ENCODE peak calls at places on chromosome 14, in five cellular contexts. One of them, this sample, is unnamed. For H3K36me3, the result is how much of the 10 kb centered on the place peaks cover.

GRCh38 chr14:95218472-95219193 is 61.3 kb upstream of the DICER1 start:
- DNase-seq in transverse colon: no peak
- DNase-seq in fibroblast of lung: no peak
- DNase-seq in Peyer's patch: no peak
- DNase-seq in lung: no peak
- DNase-seq in this sample: no peak

GRCh38 chr14:76514599-76514998 is 138.7 kb downstream of the ESRRB start:
- DNase-seq in transverse colon: no peak
- DNase-seq in fibroblast of lung: peak
- DNase-seq in Peyer's patch: no peak
- DNase-seq in lung: no peak
- DNase-seq in this sample: no peak

GRCh38 chr14:77086017-77086727 is 11.9 kb upstream of the CIPC start:
- DNase-seq in transverse colon: no peak
- DNase-seq in fibroblast of lung: peak
- DNase-seq in Peyer's patch: no peak
- DNase-seq in lung: no peak
- DNase-seq in this sample: no peak

GRCh38 chr14:78131201-78131600 is 39.0 kb upstream of the NRXN3 start:
- DNase-seq in transverse colon: no peak
- DNase-seq in fibroblast of lung: no peak
- DNase-seq in Peyer's patch: no peak
- DNase-seq in lung: no peak
- DNase-seq in this sample: no peak

GRCh38 chr14:51738754-51739153 is 87.0 kb downstream of the FRMD6 start:
- DNase-seq in transverse colon: no peak
- DNase-seq in fibroblast of lung: no peak
- DNase-seq in Peyer's patch: no peak
- DNase-seq in lung: no peak
- DNase-seq in this sample: no peak

GRCh38 chr14:51014086-51014485 is 69.8 kb upstream of the PYGL start:
- DNase-seq in transverse colon: no peak
- DNase-seq in fibroblast of lung: peak
- DNase-seq in Peyer's patch: no peak
- DNase-seq in lung: no peak
- DNase-seq in this sample: no peak

GRCh38 chr14:88352299-88353097 is 29.4 kb upstream of the KCNK10 start:
- DNase-seq in transverse colon: no peak
- DNase-seq in fibroblast of lung: peak
- DNase-seq in Peyer's patch: no peak
- DNase-seq in lung: no peak
- DNase-seq in this sample: no peak

GRCh38 chr14:70032447-70032846 is 153.2 kb downstream of the SMOC1 start:
- DNase-seq in transverse colon: no peak
- DNase-seq in fibroblast of lung: peak
- DNase-seq in Peyer's patch: no peak
- DNase-seq in lung: no peak
- DNase-seq in this sample: no peak

GRCh38 chr14:64513271-64513670 is 8.7 kb downstream of the ZBTB1 start:
- DNase-seq in transverse colon: no peak
- DNase-seq in fibroblast of lung: no peak
- DNase-seq in Peyer's patch: no peak
- DNase-seq in lung: no peak
- DNase-seq in this sample: no peak

GRCh38 chr14:50109342-50109741 is 7.0 kb downstream of the VCPKMT start:
- DNase-seq in transverse colon: no peak
- DNase-seq in fibroblast of lung: peak
- DNase-seq in Peyer's patch: no peak
- DNase-seq in lung: no peak
- DNase-seq in this sample: no peak

GRCh38 chr14:62081012-62081612 is 318.9 kb downstream of the SNAPC1 start:
- DNase-seq in transverse colon: peak
- DNase-seq in fibroblast of lung: no peak
- DNase-seq in Peyer's patch: peak
- DNase-seq in lung: no peak
- DNase-seq in this sample: no peak

GRCh38 chr14:84112589-84112988 is 1417.4 kb upstream of the FLRT2 start:
- DNase-seq in transverse colon: no peak
- DNase-seq in fibroblast of lung: no peak
- DNase-seq in Peyer's patch: no peak
- DNase-seq in lung: no peak
- DNase-seq in this sample: no peak

GRCh38 chr14:58693048-58693447 is 55.3 kb downstream of the DACT1 start:
- DNase-seq in transverse colon: no peak
- DNase-seq in fibroblast of lung: no peak
- DNase-seq in Peyer's patch: no peak
- DNase-seq in lung: no peak
- DNase-seq in this sample: no peak

GRCh38 chr14:50335989-50336391 is 23.9 kb downstream of the DMAC2L start:
- DNase-seq in transverse colon: no peak
- DNase-seq in fibroblast of lung: peak
- DNase-seq in Peyer's patch: no peak
- DNase-seq in lung: no peak
- DNase-seq in this sample: no peak

GRCh38 chr14:86221000-86221399 is 691.1 kb downstream of the FLRT2 start:
- DNase-seq in transverse colon: no peak
- DNase-seq in fibroblast of lung: no peak
- DNase-seq in Peyer's patch: no peak
- DNase-seq in lung: no peak
- DNase-seq in this sample: no peak

DNA sequence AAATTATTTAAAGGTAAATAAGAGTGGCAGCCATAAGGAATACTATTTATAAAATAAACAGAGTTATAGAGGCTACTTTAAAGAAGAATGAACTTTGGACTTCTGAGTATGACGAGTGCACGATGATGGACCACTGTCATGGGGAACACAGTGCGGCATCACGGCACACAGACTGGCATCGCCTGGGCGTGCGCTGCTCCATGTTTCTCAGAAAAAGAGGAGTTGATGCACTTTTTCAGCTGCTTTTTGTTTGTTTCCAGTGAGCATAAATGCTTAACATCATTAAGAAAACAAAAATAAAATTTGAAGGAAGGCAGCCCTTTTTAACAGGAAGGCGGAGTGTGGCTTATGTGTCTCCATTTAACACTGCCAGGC is 23.3 kb upstream of the EAPP start:
- DNase-seq in transverse colon: no peak
- DNase-seq in fibroblast of lung: no peak
- DNase-seq in Peyer's patch: no peak
- DNase-seq in lung: no peak
- DNase-seq in this sample: no peak
- H3K36me3 ChIP-seq in transverse colon: under half
- H3K36me3 ChIP-seq in fibroblast of lung: under half
- H3K36me3 ChIP-seq in Peyer's patch: under half
- H3K36me3 ChIP-seq in lung: under half
- H3K36me3 ChIP-seq in this sample: half or more

DNA sequence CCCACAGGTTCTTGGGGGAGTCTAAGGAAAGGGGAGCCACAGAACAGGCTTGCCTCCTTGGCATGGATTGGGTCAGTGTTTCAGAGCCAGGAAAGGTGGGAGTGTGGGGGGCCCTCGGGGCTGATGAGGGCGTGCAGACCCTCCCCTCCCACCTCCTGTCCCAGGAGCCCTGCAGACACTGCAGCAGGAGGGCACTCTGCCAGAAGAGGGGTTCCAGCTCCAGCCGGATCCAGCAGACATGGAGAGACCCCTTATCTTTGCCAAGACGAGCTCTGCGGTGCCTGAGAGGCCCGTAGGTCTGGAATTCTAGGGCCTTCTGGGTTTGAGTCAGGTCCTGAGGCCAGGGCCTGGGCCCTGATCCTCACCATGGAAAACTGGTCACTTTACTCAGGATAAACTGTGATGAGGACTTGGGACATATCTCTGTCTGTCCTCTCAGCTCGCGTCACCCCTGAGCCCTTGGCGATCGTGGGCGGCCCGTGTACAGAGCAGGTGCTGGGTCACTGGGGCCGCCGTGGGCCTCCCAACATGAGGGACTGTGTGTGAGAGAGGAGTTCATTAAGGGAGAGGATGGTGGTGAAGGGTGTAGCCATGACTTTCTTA is 13.8 kb downstream of the MEG3 start:
- DNase-seq in transverse colon: no peak
- DNase-seq in fibroblast of lung: no peak
- DNase-seq in Peyer's patch: no peak
- DNase-seq in lung: no peak
- DNase-seq in this sample: no peak
- H3K36me3 ChIP-seq in transverse colon: under half
- H3K36me3 ChIP-seq in fibroblast of lung: under half
- H3K36me3 ChIP-seq in Peyer's patch: under half
- H3K36me3 ChIP-seq in lung: under half
- H3K36me3 ChIP-seq in this sample: under half

DNA sequence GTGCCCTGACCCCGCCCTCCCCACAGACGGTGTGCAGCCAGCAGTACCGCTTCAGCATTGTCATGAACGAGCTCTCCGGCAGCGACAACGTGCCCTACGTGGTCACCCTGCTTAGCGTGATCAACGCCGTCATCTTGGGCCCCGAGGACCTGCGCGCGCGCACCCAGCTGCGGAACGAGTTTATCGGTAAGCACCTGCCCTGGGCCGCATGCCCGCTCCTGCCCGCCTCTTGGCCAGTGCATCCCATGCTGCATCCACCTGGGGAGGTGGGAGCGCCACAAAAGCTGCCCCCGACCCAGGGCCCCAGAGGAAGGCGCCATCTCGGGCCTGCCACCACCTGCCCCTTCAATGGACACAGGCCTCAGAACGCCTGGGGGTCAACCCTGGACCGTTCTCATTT is 13.9 kb downstream of the INF2 start:
- DNase-seq in transverse colon: no peak
- DNase-seq in fibroblast of lung: no peak
- DNase-seq in Peyer's patch: no peak
- DNase-seq in lung: no peak
- DNase-seq in this sample: no peak
- H3K36me3 ChIP-seq in transverse colon: under half
- H3K36me3 ChIP-seq in fibroblast of lung: under half
- H3K36me3 ChIP-seq in Peyer's patch: half or more
- H3K36me3 ChIP-seq in lung: under half
- H3K36me3 ChIP-seq in this sample: half or more

GRCh38 chr14:102958461-102958860 is 36.0 kb downstream of the AMN start:
- DNase-seq in transverse colon: no peak
- DNase-seq in fibroblast of lung: no peak
- DNase-seq in Peyer's patch: no peak
- DNase-seq in lung: no peak
- DNase-seq in this sample: no peak
- H3K36me3 ChIP-seq in transverse colon: under half
- H3K36me3 ChIP-seq in fibroblast of lung: under half
- H3K36me3 ChIP-seq in Peyer's patch: half or more
- H3K36me3 ChIP-seq in lung: half or more
- H3K36me3 ChIP-seq in this sample: half or more

GRCh38 chr14:91470216-91470615 is 39.9 kb downstream of the PPP4R3A start:
- DNase-seq in transverse colon: no peak
- DNase-seq in fibroblast of lung: no peak
- DNase-seq in Peyer's patch: no peak
- DNase-seq in lung: no peak
- DNase-seq in this sample: no peak

GRCh38 chr14:91477388-91477787 is 32.7 kb downstream of the PPP4R3A start:
- DNase-seq in transverse colon: no peak
- DNase-seq in fibroblast of lung: no peak
- DNase-seq in Peyer's patch: no peak
- DNase-seq in lung: no peak
- DNase-seq in this sample: no peak

DNA sequence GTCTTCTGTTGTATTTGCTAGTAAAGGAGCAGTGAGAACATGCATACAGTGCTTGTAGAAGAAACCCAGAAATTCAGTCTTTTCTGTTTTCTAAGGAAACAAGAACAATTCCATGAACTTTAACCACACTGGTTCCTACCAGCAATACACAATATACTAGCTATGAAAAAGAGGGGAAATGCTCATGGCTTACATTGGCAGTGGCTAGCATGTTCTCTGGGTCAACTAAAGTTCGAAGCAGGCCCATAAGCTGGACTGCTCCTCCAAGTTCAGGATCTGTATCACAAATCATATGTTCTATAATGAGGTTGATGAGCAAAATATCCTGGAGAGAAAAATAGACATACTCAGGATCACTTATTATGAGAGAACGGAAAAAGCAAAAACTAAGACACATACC is 37.1 kb downstream of the PPP4R3A start:
- DNase-seq in transverse colon: no peak
- DNase-seq in fibroblast of lung: no peak
- DNase-seq in Peyer's patch: no peak
- DNase-seq in lung: no peak
- DNase-seq in this sample: no peak
- H3K36me3 ChIP-seq in transverse colon: under half
- H3K36me3 ChIP-seq in fibroblast of lung: under half
- H3K36me3 ChIP-seq in Peyer's patch: half or more
- H3K36me3 ChIP-seq in lung: under half
- H3K36me3 ChIP-seq in this sample: half or more

GRCh38 chr14:72605921-72606220 is 288.0 kb downstream of the DPF3 start:
- DNase-seq in transverse colon: no peak
- DNase-seq in fibroblast of lung: no peak
- DNase-seq in Peyer's patch: no peak
- DNase-seq in lung: no peak
- DNase-seq in this sample: no peak
- H3K36me3 ChIP-seq in transverse colon: under half
- H3K36me3 ChIP-seq in fibroblast of lung: under half
- H3K36me3 ChIP-seq in Peyer's patch: under half
- H3K36me3 ChIP-seq in lung: under half
- H3K36me3 ChIP-seq in this sample: under half

GRCh38 chr14:96461950-96462798 is 40.0 kb upstream of the PAPOLA start:
- DNase-seq in transverse colon: peak
- DNase-seq in fibroblast of lung: no peak
- DNase-seq in Peyer's patch: peak
- DNase-seq in lung: no peak
- DNase-seq in this sample: no peak
- H3K36me3 ChIP-seq in transverse colon: under half
- H3K36me3 ChIP-seq in fibroblast of lung: under half
- H3K36me3 ChIP-seq in Peyer's patch: under half
- H3K36me3 ChIP-seq in lung: under half
- H3K36me3 ChIP-seq in this sample: under half

DNA sequence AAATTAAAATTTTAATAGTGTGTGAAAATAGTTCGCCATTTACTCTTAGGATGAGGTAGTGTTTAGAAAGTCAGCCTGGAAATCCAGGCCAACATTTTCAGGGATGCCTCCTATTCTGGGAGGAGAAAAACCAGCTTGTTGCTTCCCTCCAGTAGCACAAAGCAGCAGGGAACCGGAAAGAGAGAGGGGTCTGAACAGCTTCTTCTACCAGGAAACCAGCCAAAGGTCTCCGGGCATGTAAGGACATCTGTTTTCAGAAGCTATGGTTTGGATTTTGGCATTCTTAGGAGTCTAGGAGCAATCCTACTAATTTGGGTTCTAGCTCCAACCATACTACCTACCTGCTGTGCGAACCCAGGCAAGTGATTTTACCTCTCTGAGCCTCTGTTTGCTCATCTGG is 85.3 kb downstream of the DPF3 start:
- DNase-seq in transverse colon: no peak
- DNase-seq in fibroblast of lung: no peak
- DNase-seq in Peyer's patch: no peak
- DNase-seq in lung: no peak
- DNase-seq in this sample: no peak
- H3K36me3 ChIP-seq in transverse colon: under half
- H3K36me3 ChIP-seq in fibroblast of lung: under half
- H3K36me3 ChIP-seq in Peyer's patch: under half
- H3K36me3 ChIP-seq in lung: under half
- H3K36me3 ChIP-seq in this sample: under half

DNA sequence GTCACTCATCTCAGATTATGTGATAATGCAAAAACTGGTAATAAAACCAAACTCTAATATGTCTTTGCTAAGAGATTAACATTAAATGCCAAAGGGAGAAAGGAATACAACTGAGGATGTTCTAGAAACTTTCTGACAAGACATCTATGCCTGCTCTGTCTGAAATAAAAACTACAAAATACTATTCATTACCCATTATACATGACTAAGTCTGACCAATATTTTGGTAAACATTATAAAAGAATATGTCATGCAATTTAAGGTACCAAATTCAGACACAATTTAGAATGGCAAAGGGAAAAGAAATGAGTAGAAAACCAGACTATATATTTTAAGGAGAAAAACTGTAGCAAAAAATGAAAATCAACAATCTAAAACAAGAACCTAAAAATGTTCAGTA is 39.5 kb downstream of the UBR7 start:
- DNase-seq in transverse colon: no peak
- DNase-seq in fibroblast of lung: no peak
- DNase-seq in Peyer's patch: no peak
- DNase-seq in lung: no peak
- DNase-seq in this sample: no peak
- H3K36me3 ChIP-seq in transverse colon: under half
- H3K36me3 ChIP-seq in fibroblast of lung: under half
- H3K36me3 ChIP-seq in Peyer's patch: half or more
- H3K36me3 ChIP-seq in lung: under half
- H3K36me3 ChIP-seq in this sample: half or more

This sample was measured in stomach.